ENCODE peak calls at places on chromosome 7, in four cellular contexts. O is CD8-positive, alpha-beta T cell; L is CD4-positive, alpha-beta T cell; S is heart left ventricle. M is an unnamed sample.
A peak's percentile ranks its signal among the peaks of the same experiment; 100 is the strongest.

GRCh38 chr7:81414411-81414810 is 355.4 kb downstream of the HGF start:
- DNase-seq in S (no peak), L (no peak), O (no peak), M (no peak)

GRCh38 chr7:103521917-103522316 is 75.9 kb upstream of the SLC26A5 start:
- DNase-seq in L (no peak), O (no peak), S (no peak), M (no peak)

GRCh38 chr7:85695041-85695990 is 508.5 kb upstream of the SEMA3D start:
- DNase-seq in S (no peak), O (no peak), L (no peak), M (no peak)

GRCh38 chr7:66505009-66505408 is 123.7 kb upstream of the KCTD7 start:
- DNase-seq in O (no peak), S (no peak), L (no peak), M (no peak)

GRCh38 chr7:155733582-155734444 is 78.5 kb downstream of the SHH start:
- DNase-seq in S (no peak), O (no peak), L (no peak), M (no peak)

GRCh38 chr7:1912472-1913289 is 242.6 kb downstream of the ELFN1 start:
- DNase-seq in L (no peak), S (no peak), O (no peak), M (no peak)

GRCh38 chr7:45084336-45084735 is 4.4 kb downstream of the NACAD start:
- DNase-seq in L (no peak), O (no peak), S (no peak), M (no peak)

GRCh38 chr7:107147464-107148214 is 21.2 kb upstream of the HBP1 start:
- DNase-seq in L (peak; percentile 17), S (no peak), O (peak; percentile 59), M (no peak)

GRCh38 chr7:50496541-50496940 is 46.4 kb upstream of the FIGNL1 start:
- DNase-seq in O (no peak), L (no peak), S (no peak), M (no peak)

GRCh38 chr7:73682745-73683055 is 553 bp downstream of the DNAJC30 start:
- DNase-seq in O (no peak), L (no peak), S (no peak), M (no peak)

GRCh38 chr7:139753079-139753692 is 24.6 kb downstream of the HIPK2 start:
- DNase-seq in S (no peak), L (no peak), O (no peak), M (no peak)

GRCh38 chr7:12646139-12646538 is 41.3 kb upstream of the ARL4A start:
- DNase-seq in S (no peak), O (no peak), L (no peak), M (no peak)

GRCh38 chr7:98283127-98283886 is 1.8 kb downstream of the BRI3 start:
- DNase-seq in S (peak; percentile 55), L (no peak), O (no peak), M (no peak)

GRCh38 chr7:112420236-112420945 is 29.9 kb upstream of the IFRD1 start:
- DNase-seq in L (no peak), S (no peak), O (no peak), M (no peak)

GRCh38 chr7:9149499-9150082 is 716.2 kb downstream of the NXPH1 start:
- DNase-seq in L (no peak), S (no peak), O (no peak), M (no peak)
- H3K27ac ChIP-seq in L (no peak overlapping the region), S (no peak overlapping the region), O (no peak overlapping the region), M (no peak overlapping the region)

GRCh38 chr7:27115161-27116018 is 12.9 kb upstream of the HOXA2 start:
- DNase-seq in S (no peak), O (peak; percentile 36), L (no peak), M (no peak)
- H3K27ac ChIP-seq in S (no peak overlapping the region), O (no peak overlapping the region), L (no peak overlapping the region), M (no peak overlapping the region)

GRCh38 chr7:27172823-27173411 is 1.2 kb downstream of the HOXA10 start:
- DNase-seq in O (peak; percentile 56), S (no peak), L (no peak), M (no peak)

GRCh38 chr7:27173412-27174076 is 576 bp downstream of the HOXA10 start:
- DNase-seq in O (peak; percentile 62), L (no peak), S (no peak), M (no peak)

GRCh38 chr7:27175626-27176342 is 1.7 kb upstream of the HOXA10 start:
- DNase-seq in S (no peak), O (no peak), L (no peak), M (no peak)

GRCh38 chr7:27175005-27175625 is 995 bp upstream of the HOXA10 start:
- DNase-seq in S (no peak), L (no peak), O (no peak), M (no peak)

GRCh38 chr7:27174077-27175004 is at the start of gene HOXA10:
- DNase-seq in S (no peak), O (peak; percentile 49), L (no peak), M (no peak)
- H3K27ac ChIP-seq in S (no peak within 1 kb of the TSS), O (no peak within 1 kb of the TSS), L (no peak within 1 kb of the TSS), M (no peak within 1 kb of the TSS)

DNA sequence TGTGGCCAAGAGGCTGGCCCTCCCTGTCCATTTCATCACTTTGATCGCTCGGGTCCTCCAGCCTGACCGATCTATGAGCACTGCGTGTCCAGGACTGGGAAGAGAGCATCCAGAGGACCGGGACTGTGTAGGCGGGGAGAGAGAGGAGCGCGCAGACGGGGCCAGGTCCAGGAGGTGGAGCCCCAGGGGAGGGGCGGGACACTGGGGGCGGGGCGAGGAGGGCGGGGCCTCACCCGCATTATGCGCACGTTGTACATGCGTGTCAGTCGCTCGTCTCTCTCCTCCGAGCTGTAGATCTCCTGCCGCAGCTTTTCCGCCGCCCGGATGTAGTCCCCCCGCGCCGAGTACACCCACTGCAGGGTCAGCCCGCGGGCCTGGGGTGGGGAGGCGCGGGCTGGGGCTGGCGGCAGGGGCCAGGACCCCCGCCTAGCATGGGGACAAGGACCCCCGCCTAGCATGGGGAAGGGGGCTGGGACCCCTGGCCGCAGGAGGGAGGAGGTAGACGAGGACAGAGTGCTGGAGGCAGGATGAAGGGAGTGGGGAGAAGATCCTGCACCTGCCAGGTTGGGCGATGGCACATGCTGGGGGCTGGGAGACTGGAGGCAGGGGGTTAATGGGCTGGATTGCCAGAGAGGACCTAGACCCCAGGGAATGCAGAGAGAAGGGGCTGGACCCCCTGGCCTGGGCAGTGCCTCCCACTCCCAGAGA is 14.3 kb downstream of the MOSPD3 start:
- DNase-seq in O (peak; percentile 93), S (peak; percentile 85), L (peak; percentile 89), M (no peak)
- H3K27ac ChIP-seq in O (peak overlapping the region; percentile 56), S (no peak overlapping the region), L (peak overlapping the region; percentile 73), M (peak overlapping the region; percentile 26)

DNA sequence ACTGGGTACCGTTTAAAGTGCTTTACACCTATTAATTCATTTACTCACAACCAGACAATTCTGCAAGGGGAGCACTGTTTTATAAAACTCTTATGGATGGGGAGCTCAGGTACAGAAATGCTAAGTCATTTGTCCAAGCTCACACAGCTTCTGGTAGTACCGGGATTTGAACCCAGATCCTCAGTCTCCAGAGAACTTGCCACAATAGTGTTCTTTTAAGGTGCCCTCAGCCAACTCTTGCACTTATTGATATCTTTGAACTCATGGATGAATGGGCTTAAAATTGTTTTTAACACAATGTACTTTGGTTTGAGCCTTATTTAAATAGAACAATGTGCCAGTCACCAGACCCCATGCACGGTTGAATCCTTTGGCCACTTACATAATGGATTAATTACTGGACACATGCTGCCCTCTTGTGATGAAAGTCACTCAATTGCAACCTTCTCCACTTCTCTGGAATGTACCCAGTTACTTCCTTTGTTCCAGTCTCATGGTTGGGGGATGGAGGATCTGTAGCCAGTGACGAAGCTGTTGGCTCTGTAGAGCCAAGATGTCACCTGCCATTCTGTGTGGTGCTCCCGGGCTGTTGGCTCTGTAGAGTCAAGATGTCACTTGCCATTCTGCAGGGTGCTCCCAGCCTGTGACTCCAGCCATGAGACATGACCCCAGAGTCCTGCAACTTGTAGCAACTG is 65.6 kb downstream of the NOD1 start:
- DNase-seq in L (no peak), O (no peak), S (no peak), M (no peak)
- H3K27ac ChIP-seq in L (no peak overlapping the region), O (no peak overlapping the region), S (no peak overlapping the region), M (no peak overlapping the region)

DNA sequence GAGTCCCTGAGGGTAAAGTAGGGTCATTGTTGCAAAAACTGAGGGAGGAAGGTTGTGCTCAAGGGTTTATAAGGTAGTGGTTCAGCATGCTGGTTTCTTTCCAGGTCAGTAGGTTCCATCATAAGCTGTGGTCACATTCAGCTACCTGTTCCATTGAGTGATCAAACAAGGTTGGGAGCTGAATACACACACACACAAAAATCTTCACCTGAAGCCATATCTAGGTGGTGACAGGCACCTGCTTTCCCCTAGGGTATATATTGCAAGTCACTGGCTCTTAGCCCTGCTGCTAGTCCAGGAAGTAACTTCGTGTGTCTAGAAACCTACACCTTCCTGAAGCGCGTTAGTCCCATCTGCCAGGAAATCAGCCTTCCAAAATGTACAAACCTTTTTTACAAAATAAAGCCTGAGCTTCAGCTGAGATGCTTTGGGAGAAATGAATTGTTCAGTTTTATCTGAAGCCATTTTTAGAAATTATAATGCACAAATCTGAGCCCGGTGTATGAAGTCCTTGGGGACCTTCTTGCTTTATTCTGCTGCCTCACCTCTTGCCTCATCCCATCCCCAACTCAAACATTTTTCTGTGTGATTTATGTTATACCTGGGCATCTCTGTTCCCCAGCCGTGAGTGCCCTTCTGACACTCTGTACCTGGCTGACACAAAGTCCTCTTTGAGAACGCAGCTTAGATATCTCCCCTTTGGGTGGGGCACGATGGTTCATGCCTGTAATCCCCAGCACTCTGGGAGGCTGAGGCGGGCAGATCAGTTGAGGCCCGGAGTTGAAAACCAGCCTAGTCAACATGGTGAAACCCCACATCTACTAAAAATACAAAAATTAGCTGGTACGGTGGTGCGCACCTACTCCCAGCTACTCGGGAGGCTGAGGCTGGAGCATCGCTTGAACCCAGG is 10.6 kb upstream of the LAMTOR4 start:
- DNase-seq in L (no peak), S (no peak), O (no peak), M (no peak)
- H3K27ac ChIP-seq in L (no peak overlapping the region), S (no peak overlapping the region), O (no peak overlapping the region), M (no peak overlapping the region)

GRCh38 chr7:39451901-39452300 is 114.3 kb upstream of the YAE1 start:
- DNase-seq in O (no peak), L (no peak), S (no peak), M (no peak)
- H3K27ac ChIP-seq in O (no peak overlapping the region), L (no peak overlapping the region), S (no peak overlapping the region), M (no peak overlapping the region)

GRCh38 chr7:159028456-159029401 is 115.9 kb downstream of the VIPR2 start:
- DNase-seq in O (peak; percentile 35), L (no peak), S (peak; percentile 2), M (no peak)

GRCh38 chr7:159031135-159031701 is 113.4 kb downstream of the VIPR2 start:
- DNase-seq in O (peak; percentile 37), L (no peak), S (peak; percentile 81), M (no peak)

GRCh38 chr7:159031750-159032149 is 112.9 kb downstream of the VIPR2 start:
- DNase-seq in O (peak; percentile 45), L (no peak), S (peak; percentile 19), M (no peak)

GRCh38 chr7:159032310-159032709 is 112.4 kb downstream of the VIPR2 start:
- DNase-seq in O (peak; percentile 46), L (no peak), S (peak; percentile 46), M (no peak)

GRCh38 chr7:159030490-159031134 is 114.1 kb downstream of the VIPR2 start:
- DNase-seq in L (no peak), S (peak; percentile 60), O (peak; percentile 46), M (no peak)
- H3K27ac ChIP-seq in L (no peak overlapping the region), S (peak overlapping the region; percentile 81), O (no peak overlapping the region), M (no peak overlapping the region)